ENCODE peak calls at places on chromosomes 6 and 20, in ten cellular contexts. Y, O, X, M, J, K, I, D, R and C are unnamed samples.

GRCh38 chr20:29497261-29497671 is 1760.2 kb upstream of the DEFB115 start:
- DNase-seq in J (no peak), I (no peak), K (peak; percentile 52), R (peak; percentile 65), X (no peak), Y (peak; percentile 13), O (no peak), M (no peak), D (no peak), C (peak; percentile 74)

GRCh38 chr20:37501940-37502339 is 19.1 kb upstream of the NNAT start:
- DNase-seq in J (no peak), O (no peak), M (no peak), X (no peak), R (no peak), Y (no peak), K (no peak), I (no peak), D (no peak), C (no peak)

GRCh38 chr6:3359091-3359752 is 97.6 kb downstream of the SLC22A23 start:
- DNase-seq in D (no peak), M (no peak), Y (no peak), I (no peak), K (peak; percentile 37), J (no peak), X (no peak), R (no peak), O (no peak), C (no peak)

GRCh38 chr20:57437267-57437666 is 46.1 kb downstream of the RBM38 start:
- DNase-seq in K (no peak), J (no peak), Y (no peak), O (no peak), I (no peak), M (no peak), X (no peak), D (no peak), R (no peak), C (peak; percentile 67)

GRCh38 chr6:70131528-70131927 is 171.4 kb downstream of the COL9A1 start:
- DNase-seq in X (no peak), R (no peak), M (no peak), I (no peak), K (no peak), J (no peak), Y (no peak), O (no peak), D (no peak), C (no peak)

GRCh38 chr6:45741437-45742166 is 274.1 kb downstream of the CLIC5 start:
- DNase-seq in Y (no peak), X (peak; percentile 32), R (no peak), I (no peak), O (no peak), M (peak; percentile 25), K (no peak), J (peak; percentile 79), D (peak; percentile 75), C (no peak)

GRCh38 chr6:11248974-11249761 is 16.7 kb upstream of the NEDD9 start:
- DNase-seq in K (no peak), D (no peak), X (no peak), R (no peak), O (no peak), M (no peak), Y (no peak), J (no peak), I (no peak), C (no peak)

GRCh38 chr6:131876545-131876944 is 68.7 kb downstream of the ENPP1 start:
- DNase-seq in J (no peak), M (no peak), O (no peak), K (no peak), Y (no peak), I (no peak), D (no peak), R (no peak), X (no peak), C (no peak)

GRCh38 chr6:132813173-132813856 is 1.1 kb upstream of the RPS12 start:
- DNase-seq in D (no peak), Y (peak; percentile 71), R (no peak), O (no peak), K (peak; percentile 71), I (no peak), X (no peak), M (no peak), J (no peak), C (peak; percentile 88)

GRCh38 chr6:155630085-155630484 is 174.4 kb upstream of the NOX3 start:
- DNase-seq in Y (no peak), J (no peak), M (no peak), X (no peak), D (no peak), I (no peak), O (no peak), R (no peak), K (no peak), C (no peak)

GRCh38 chr6:129501401-129502051 is 208.5 kb downstream of the ARHGAP18 start:
- DNase-seq in R (peak; percentile 71), D (peak; percentile 98), O (no peak), I (peak; percentile 29), J (peak; percentile 97), X (peak; percentile 33), K (no peak), M (peak; percentile 81), Y (no peak), C (no peak)

GRCh38 chr6:16909599-16910360 is 148.5 kb upstream of the ATXN1 start:
- DNase-seq in I (no peak), X (no peak), D (no peak), R (no peak), J (peak; percentile 42), K (no peak), O (no peak), Y (no peak), M (no peak), C (no peak)

GRCh38 chr20:32527447-32528055 is 57.6 kb downstream of the NOL4L start:
- DNase-seq in J (no peak), O (no peak), X (no peak), K (peak; percentile 57), I (no peak), M (no peak), D (no peak), Y (no peak), R (no peak), C (no peak)

GRCh38 chr20:50848341-50848808 is 53.5 kb downstream of the BCAS4 start:
- DNase-seq in K (no peak), D (no peak), M (peak; percentile 84), R (no peak), O (no peak), J (no peak), X (peak; percentile 52), Y (no peak), I (no peak), C (no peak)

GRCh38 chr20:44494266-44494665 is 18.6 kb downstream of the TTPAL start:
- DNase-seq in O (no peak), I (no peak), M (no peak), D (peak; percentile 49), K (no peak), R (no peak), J (no peak), Y (no peak), X (no peak), C (no peak)

GRCh38 chr20:33668087-33668790 is 1.5 kb downstream of the ACTL10 start:
- DNase-seq in I (no peak), O (no peak), Y (peak; percentile 54), K (peak; percentile 86), D (no peak), R (no peak), J (no peak), X (peak; percentile 88), M (no peak), C (peak; percentile 98)
- H3K4me3 ChIP-seq in I (no peak overlapping the region), O (peak overlapping the region; percentile 66), Y (peak overlapping the region; percentile 79), K (peak overlapping the region; percentile 56), D (peak overlapping the region; percentile 44), R (no peak overlapping the region), J (peak overlapping the region; percentile 64), X (peak overlapping the region; percentile 79), M (peak overlapping the region; percentile 70), C (peak overlapping the region; percentile 78)

DNA sequence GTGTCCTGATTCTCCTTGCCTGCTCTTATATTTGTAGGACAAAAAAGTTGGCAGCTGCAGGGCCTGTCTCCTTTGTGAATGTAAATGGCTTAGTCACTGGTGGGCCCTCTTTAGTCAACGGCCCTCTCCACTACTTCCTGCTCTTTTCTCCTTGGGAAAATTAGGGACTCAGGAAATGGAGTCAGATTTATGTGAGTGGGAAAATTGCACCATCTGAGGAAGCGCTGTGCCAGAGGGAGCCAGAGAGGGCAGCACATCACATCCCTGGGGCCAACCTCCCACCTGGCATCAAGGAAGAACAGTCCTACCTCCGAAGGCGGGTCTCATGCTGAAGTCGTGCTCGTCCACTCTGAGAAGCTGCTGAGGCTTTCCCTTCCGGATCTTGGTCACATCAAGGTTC is 15.6 kb downstream of the GABRR2 start:
- DNase-seq in K (no peak), M (no peak), D (no peak), X (no peak), Y (no peak), O (no peak), I (no peak), R (no peak), J (peak; percentile 25), C (no peak)
- H3K4me3 ChIP-seq in K (no peak overlapping the region), M (no peak overlapping the region), D (no peak overlapping the region), X (no peak overlapping the region), Y (no peak overlapping the region), O (no peak overlapping the region), I (no peak overlapping the region), R (no peak overlapping the region), J (no peak overlapping the region), C (no peak overlapping the region)

GRCh38 chr6:130696806-130697205 is 130.4 kb upstream of the SMLR1 start:
- DNase-seq in Y (no peak), R (no peak), D (no peak), O (no peak), M (no peak), X (no peak), J (no peak), K (no peak), I (no peak), C (no peak)
- H3K4me3 ChIP-seq in Y (no peak overlapping the region), R (no peak overlapping the region), D (no peak overlapping the region), O (no peak overlapping the region), M (no peak overlapping the region), X (no peak overlapping the region), J (no peak overlapping the region), K (no peak overlapping the region), I (no peak overlapping the region), C (no peak overlapping the region)

GRCh38 chr6:106257195-106257594 is 68.4 kb downstream of the ATG5 start:
- DNase-seq in K (no peak), J (no peak), I (no peak), Y (no peak), M (no peak), O (no peak), X (no peak), R (no peak), D (no peak), C (no peak)
- H3K4me3 ChIP-seq in K (no peak overlapping the region), J (no peak overlapping the region), I (no peak overlapping the region), Y (no peak overlapping the region), M (no peak overlapping the region), O (no peak overlapping the region), X (no peak overlapping the region), R (no peak overlapping the region), D (no peak overlapping the region), C (no peak overlapping the region)

GRCh38 chr6:43275782-43276179 is 22.3 kb upstream of the SLC22A7 start:
- DNase-seq in M (no peak), I (no peak), J (no peak), R (peak; percentile 40), Y (no peak), D (no peak), X (no peak), O (no peak), K (no peak), C (no peak)
- H3K4me3 ChIP-seq in M (peak overlapping the region; percentile 52), I (no peak overlapping the region), J (no peak overlapping the region), R (peak overlapping the region; percentile 31), Y (peak overlapping the region; percentile 40), D (no peak overlapping the region), X (peak overlapping the region; percentile 59), O (peak overlapping the region; percentile 63), K (peak overlapping the region; percentile 47), C (peak overlapping the region; percentile 45)